ENCODE peak calls at places on chromosomes 1 and 21, in eight cellular contexts. U, X, J, L, K, S, O and Z are unnamed samples.

GRCh38 chr1:44500181-44501021 is 95.3 kb downstream of the RNF220 start:
- DNase-seq in U (no peak), X (no peak), J (no peak), L (peak), K (no peak), S (no peak), O (no peak), Z (no peak)

GRCh38 chr1:117646007-117646913 is 40.4 kb downstream of the TENT5C start:
- DNase-seq in U (no peak), X (no peak), J (no peak), L (no peak), K (peak), S (no peak), O (no peak), Z (no peak)

GRCh38 chr1:170162385-170163226 is 16.8 kb downstream of the NTMT2 start:
- DNase-seq in U (peak), X (no peak), J (no peak), L (peak), K (peak), S (no peak), O (peak), Z (peak)

GRCh38 chr1:167136191-167136614 is 42.3 kb downstream of the STYXL2 start:
- DNase-seq in U (peak), X (no peak), J (no peak), L (peak), K (peak), S (no peak), O (no peak), Z (no peak)

GRCh38 chr1:116329524-116330341 is 43.3 kb upstream of the ATP1A1 start:
- DNase-seq in U (no peak), X (peak), J (no peak), L (no peak), K (no peak), S (no peak), O (no peak), Z (no peak)

GRCh38 chr1:116679828-116680628 is 12.5 kb upstream of the IGSF3 start:
- DNase-seq in U (no peak), X (no peak), J (no peak), L (no peak), K (no peak), S (no peak), O (no peak), Z (no peak)

GRCh38 chr1:231160851-231161710 is 777 bp upstream of the TRIM67 start:
- DNase-seq in U (peak), X (no peak), J (no peak), L (no peak), K (no peak), S (no peak), O (no peak), Z (no peak)

GRCh38 chr1:181179980-181180964 is 91.8 kb downstream of the IER5 start:
- DNase-seq in U (peak), X (no peak), J (no peak), L (peak), K (peak), S (peak), O (no peak), Z (peak)

GRCh38 chr1:5551274-5551966 is 440.8 kb downstream of the NPHP4 start:
- DNase-seq in U (no peak), X (peak), J (no peak), L (peak), K (no peak), S (no peak), O (no peak), Z (no peak)

GRCh38 chr21:37564341-37564923 is 197.9 kb downstream of the DYRK1A start:
- DNase-seq in U (peak), X (peak), J (peak), L (peak), K (peak), S (peak), O (peak), Z (peak)

GRCh38 chr1:109395602-109396512 is 1.9 kb downstream of the SORT1 start:
- DNase-seq in U (no peak), X (no peak), J (no peak), L (no peak), K (peak), S (no peak), O (no peak), Z (no peak)

GRCh38 chr1:66012076-66012769 is 219.5 kb downstream of the PDE4B start:
- DNase-seq in U (no peak), X (no peak), J (no peak), L (no peak), K (peak), S (no peak), O (no peak), Z (no peak)

GRCh38 chr1:42165511-42166210 is 1.1 kb upstream of the GUCA2A start:
- DNase-seq in U (no peak), X (peak), J (peak), L (peak), K (peak), S (no peak), O (no peak), Z (no peak)

GRCh38 chr1:70455291-70455690 is 44.2 kb downstream of the CTH start:
- DNase-seq in U (no peak), X (no peak), J (no peak), L (no peak), K (no peak), S (no peak), O (no peak), Z (no peak)

GRCh38 chr1:48031676-48032075 is 34.5 kb upstream of the TRABD2B start:
- DNase-seq in U (peak), X (no peak), J (no peak), L (no peak), K (no peak), S (no peak), O (no peak), Z (no peak)

GRCh38 chr1:85275701-85276289 is 637 bp downstream of the BCL10 start:
- DNase-seq in U (no peak), X (no peak), J (no peak), L (no peak), K (peak), S (no peak), O (no peak), Z (no peak)

GRCh38 chr1:93821412-93822144 is 57.4 kb downstream of the DNTTIP2 start:
- DNase-seq in U (no peak), X (no peak), J (no peak), L (no peak), K (no peak), S (no peak), O (no peak), Z (no peak)

GRCh38 chr1:203200059-203200553 is 13.6 kb upstream of the CHI3L1 start:
- DNase-seq in U (no peak), X (peak), J (no peak), L (peak), K (peak), S (no peak), O (no peak), Z (no peak)

GRCh38 chr21:31756787-31757186 is 24.9 kb upstream of the SCAF4 start:
- DNase-seq in U (no peak), X (no peak), J (no peak), L (no peak), K (no peak), S (no peak), O (no peak), Z (no peak)

GRCh38 chr1:40754201-40754600 is 29.4 kb upstream of the KCNQ4 start:
- DNase-seq in U (no peak), X (no peak), J (no peak), L (no peak), K (no peak), S (no peak), O (no peak), Z (no peak)

GRCh38 chr1:184060316-184060715 is 8.8 kb downstream of the TSEN15 start:
- DNase-seq in U (no peak), X (no peak), J (no peak), L (no peak), K (peak), S (no peak), O (no peak), Z (no peak)

GRCh38 chr1:236122176-236122575 is 20.2 kb upstream of the GPR137B start:
- DNase-seq in U (no peak), X (no peak), J (no peak), L (no peak), K (no peak), S (no peak), O (no peak), Z (no peak)

GRCh38 chr1:108897865-108898720 is 21.3 kb downstream of the GPSM2 start:
- DNase-seq in U (peak), X (peak), J (no peak), L (peak), K (peak), S (no peak), O (no peak), Z (peak)

GRCh38 chr1:16315437-16315836 is 36.8 kb downstream of the FBXO42 start:
- DNase-seq in U (no peak), X (peak), J (no peak), L (no peak), K (no peak), S (no peak), O (no peak), Z (no peak)
- H3K27ac ChIP-seq in U (peak), X (peak), J (no peak), L (no peak), K (no peak), S (no peak), O (no peak), Z (no peak)

GRCh38 chr21:46096997-46097825 is 701 bp upstream of the COL6A2 start:
- DNase-seq in U (peak), X (peak), J (peak), L (no peak), K (no peak), S (peak), O (peak), Z (no peak)

GRCh38 chr21:46098303-46099141 is 610 bp downstream of the COL6A2 start:
- DNase-seq in U (peak), X (peak), J (peak), L (no peak), K (no peak), S (peak), O (peak), Z (no peak)

GRCh38 chr21:46096596-46096981 is 1.3 kb upstream of the COL6A2 start:
- DNase-seq in U (no peak), X (no peak), J (no peak), L (no peak), K (no peak), S (peak), O (no peak), Z (peak)

GRCh38 chr21:46099476-46099875 is 1.6 kb downstream of the COL6A2 start:
- DNase-seq in U (peak), X (peak), J (peak), L (no peak), K (peak), S (peak), O (peak), Z (peak)

GRCh38 chr21:46097826-46098286 is at the start of gene COL6A2:
- DNase-seq in U (peak), X (peak), J (peak), L (peak), K (peak), S (peak), O (no peak), Z (no peak)
- TF ChIP-seq POLR2A in U (no peak), X (peak), J (peak), L (peak), K (peak), S (peak), O (peak), Z (peak)

GRCh38 chr1:100567062-100567461 is 29.1 kb downstream of the GPR88 start:
- DNase-seq in U (no peak), X (no peak), J (no peak), L (no peak), K (no peak), S (no peak), O (no peak), Z (no peak)
- H3K27ac ChIP-seq in U (no peak), X (no peak), J (no peak), L (no peak), K (no peak), S (no peak), O (no peak), Z (no peak)

DNA sequence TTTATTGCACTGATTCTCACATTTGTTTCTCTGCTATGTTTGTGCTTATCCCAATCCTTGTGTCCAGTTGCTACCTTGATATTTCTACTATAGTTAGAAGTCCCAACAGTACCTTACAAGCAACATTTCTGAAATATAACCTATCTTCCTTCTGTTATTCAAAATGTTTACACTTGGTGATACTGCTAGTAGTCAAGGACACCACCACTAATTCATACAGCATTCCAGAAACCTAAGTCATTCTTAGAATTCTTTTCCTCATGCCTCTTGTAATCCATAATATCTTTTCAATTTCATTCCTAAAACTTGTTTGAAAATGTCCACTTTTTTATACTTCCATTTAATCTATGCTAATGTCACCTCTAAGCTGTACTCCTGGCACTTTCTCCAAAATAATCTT is 2132.1 kb downstream of the NCAM2 start:
- DNase-seq in U (no peak), X (no peak), J (no peak), L (no peak), K (no peak), S (no peak), O (no peak), Z (no peak)
- TF ChIP-seq POLR2A in U (no peak), X (no peak), J (no peak), L (no peak), K (no peak), S (no peak), O (no peak), Z (no peak)

GRCh38 chr1:20074046-20074724 is 4.2 kb downstream of the PLA2G5 start:
- DNase-seq in U (no peak), X (no peak), J (no peak), L (no peak), K (no peak), S (no peak), O (no peak), Z (no peak)

GRCh38 chr1:20074725-20075171 is 4.8 kb downstream of the PLA2G5 start:
- DNase-seq in U (no peak), X (no peak), J (no peak), L (no peak), K (no peak), S (no peak), O (no peak), Z (no peak)

GRCh38 chr1:20071416-20071815 is 1.4 kb downstream of the PLA2G5 start:
- DNase-seq in U (no peak), X (no peak), J (no peak), L (no peak), K (no peak), S (no peak), O (no peak), Z (no peak)

GRCh38 chr1:20073247-20073646 is 3.3 kb downstream of the PLA2G5 start:
- DNase-seq in U (no peak), X (no peak), J (no peak), L (no peak), K (no peak), S (no peak), O (no peak), Z (no peak)

GRCh38 chr1:20072771-20073170 is 2.8 kb downstream of the PLA2G5 start:
- DNase-seq in U (no peak), X (no peak), J (no peak), L (no peak), K (no peak), S (no peak), O (no peak), Z (no peak)
- H3K27ac ChIP-seq in U (no peak), X (no peak), J (no peak), L (no peak), K (no peak), S (no peak), O (no peak), Z (no peak)

GRCh38 chr1:111489604-111490003 is 13.8 kb downstream of the ADORA3 start:
- DNase-seq in U (peak), X (no peak), J (no peak), L (peak), K (no peak), S (no peak), O (no peak), Z (no peak)
- TF ChIP-seq POLR2A in U (no peak), X (no peak), J (no peak), L (peak), K (no peak), S (no peak), O (peak), Z (peak)

GRCh38 chr1:179871940-179872339 is 5.7 kb downstream of the TOR1AIP2 start:
- DNase-seq in U (no peak), X (no peak), J (no peak), L (no peak), K (no peak), S (no peak), O (no peak), Z (no peak)

GRCh38 chr1:179875606-179876288 is 1.9 kb downstream of the TOR1AIP2 start:
- DNase-seq in U (no peak), X (no peak), J (no peak), L (no peak), K (no peak), S (no peak), O (no peak), Z (no peak)

GRCh38 chr1:179872558-179872957 is 5.0 kb downstream of the TOR1AIP2 start:
- DNase-seq in U (no peak), X (no peak), J (no peak), L (no peak), K (no peak), S (no peak), O (no peak), Z (no peak)

GRCh38 chr1:179870870-179871269 is 6.7 kb downstream of the TOR1AIP2 start:
- DNase-seq in U (no peak), X (no peak), J (no peak), L (no peak), K (no peak), S (no peak), O (no peak), Z (no peak)

DNA sequence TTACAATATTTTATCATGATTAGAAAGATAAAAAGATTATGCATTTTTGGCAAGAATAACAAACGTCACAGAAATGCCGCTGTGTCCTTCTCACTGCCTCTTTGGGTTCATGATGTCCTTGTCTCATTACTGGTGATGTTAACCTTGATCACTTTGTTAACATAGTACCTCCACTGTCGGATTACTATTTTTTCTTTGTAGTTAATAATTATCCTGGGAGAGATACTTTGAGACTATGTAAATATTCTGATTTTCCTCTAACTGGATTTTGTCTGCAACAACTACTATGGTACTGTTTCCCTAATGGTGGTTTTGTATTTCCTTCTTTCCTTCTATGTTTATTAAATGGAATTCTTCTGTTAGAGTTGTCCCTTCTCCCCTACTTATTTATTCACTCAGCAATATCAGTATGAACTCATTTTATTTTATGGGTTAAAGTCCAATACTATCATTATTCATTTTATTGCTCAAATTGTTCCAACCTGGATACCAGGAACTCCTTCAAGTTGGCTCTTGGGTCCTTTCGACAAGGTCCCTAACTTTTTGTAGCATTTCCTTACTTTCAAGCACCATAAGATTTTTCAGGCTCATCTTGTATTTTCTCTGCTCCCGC is 4.1 kb downstream of the TOR1AIP2 start:
- DNase-seq in U (no peak), X (no peak), J (no peak), L (peak), K (no peak), S (no peak), O (no peak), Z (no peak)
- H3K27ac ChIP-seq in U (no peak), X (no peak), J (no peak), L (no peak), K (no peak), S (no peak), O (no peak), Z (no peak)